ENCODE peak calls at places on chromosomes 4 and X, in five cellular contexts. D is stimulated activated naive CD4-positive, alpha-beta T cell; Z is NCI-H1092; P is GM04504; C is immature natural killer cell. N is an unnamed sample.

GRCh38 chr4:183260491-183261151 is 59.5 kb downstream of the CLDN22 start:
- DNase-seq in C (no peak), P (no peak), Z (no peak), D (no peak), N (no peak)

GRCh38 chrX:154546354-154547244 is at the start of gene G6PD:
- DNase-seq in P (no peak), Z (peak), C (peak), D (peak), N (no peak)

GRCh38 chrX:69126642-69127041 is 38.6 kb downstream of the PJA1 start:
- DNase-seq in C (no peak), P (no peak), Z (no peak), D (no peak), N (no peak)

GRCh38 chr4:183618681-183619080 is 40.3 kb downstream of the RWDD4 start:
- DNase-seq in C (no peak), P (no peak), Z (no peak), D (no peak), N (no peak)

GRCh38 chr4:54439831-54440243 is 210.7 kb downstream of the PDGFRA start:
- DNase-seq in D (no peak), Z (no peak), C (peak), P (no peak), N (no peak)

GRCh38 chrX:50814701-50815476 is 895 bp upstream of the SHROOM4 start:
- DNase-seq in C (no peak), Z (no peak), P (no peak), D (no peak), N (no peak)

GRCh38 chrX:79235899-79236298 is 91.4 kb downstream of the GPR174 start:
- DNase-seq in P (no peak), C (no peak), Z (no peak), D (no peak), N (no peak)

GRCh38 chrX:139020793-139021192 is 309.3 kb upstream of the FGF13 start:
- DNase-seq in C (no peak), Z (no peak), D (no peak), P (no peak), N (no peak)

N was measured in DMS 273 treated with DMSO at 0.1 percent for 48 hours.